ENCODE peak calls at places on chromosomes 3 and 15, in six cellular contexts. Z, X, Q, R, Y and A are unnamed samples.

GRCh38 chr3:30687930-30688570 is 81.6 kb downstream of the TGFBR2 start:
- DNase-seq in Z (no peak), X (no peak), Q (no peak), R (no peak), Y (no peak), A (no peak)

GRCh38 chr3:16124636-16125035 is 49.8 kb upstream of the GALNT15 start:
- DNase-seq in Z (peak; percentile 100), X (no peak), Q (no peak), R (no peak), Y (peak; percentile 100), A (peak; percentile 94)

GRCh38 chr15:60038111-60038521 is 34.0 kb downstream of the FOXB1 start:
- DNase-seq in Z (no peak), X (no peak), Q (no peak), R (no peak), Y (no peak), A (no peak)

GRCh38 chr15:45200799-45201556 is 13.2 kb upstream of the SHF start:
- DNase-seq in Z (peak; percentile 83), X (peak; percentile 47), Q (peak; percentile 92), R (peak; percentile 51), Y (peak; percentile 76), A (peak; percentile 75)

GRCh38 chr3:13018561-13019242 is 54.5 kb downstream of the IQSEC1 start:
- DNase-seq in Z (no peak), X (no peak), Q (peak; percentile 69), R (no peak), Y (no peak), A (no peak)

GRCh38 chr15:31302778-31303433 is 23.7 kb upstream of the KLF13 start:
- DNase-seq in Z (no peak), X (no peak), Q (no peak), R (no peak), Y (no peak), A (no peak)

GRCh38 chr3:169965562-169965961 is 1.0 kb upstream of the SEC62 start:
- DNase-seq in Z (no peak), X (no peak), Q (no peak), R (no peak), Y (no peak), A (no peak)

GRCh38 chr3:66480666-66481065 is 20.2 kb downstream of the LRIG1 start:
- DNase-seq in Z (peak; percentile 41), X (peak; percentile 27), Q (no peak), R (no peak), Y (peak; percentile 85), A (peak; percentile 58)

GRCh38 chr3:141769171-141769894 is 6.1 kb downstream of the GRK7 start:
- DNase-seq in Z (peak; percentile 31), X (no peak), Q (no peak), R (peak; percentile 77), Y (peak; percentile 54), A (peak; percentile 3)

GRCh38 chr3:46699846-46700523 is 1.2 kb upstream of the TMIE start:
- DNase-seq in Z (no peak), X (no peak), Q (peak; percentile 92), R (peak; percentile 52), Y (no peak), A (no peak)

GRCh38 chr3:129596194-129597086 is 10.0 kb downstream of the PLXND1 start:
- DNase-seq in Z (peak; percentile 96), X (no peak), Q (peak; percentile 97), R (peak; percentile 64), Y (peak; percentile 96), A (peak; percentile 95)

GRCh38 chr15:62603757-62604156 is 438.7 kb upstream of the C2CD4B start:
- DNase-seq in Z (no peak), X (no peak), Q (no peak), R (no peak), Y (peak; percentile 55), A (peak; percentile 94)

GRCh38 chr3:195544634-195545033 is 1.5 kb upstream of the PPP1R2 start:
- DNase-seq in Z (no peak), X (no peak), Q (peak; percentile 76), R (no peak), Y (no peak), A (no peak)

GRCh38 chr3:15923640-15924405 is 126.0 kb upstream of the ANKRD28 start:
- DNase-seq in Z (peak; percentile 7), X (no peak), Q (no peak), R (no peak), Y (peak; percentile 6), A (no peak)

GRCh38 chr3:44554626-44555592 is at the start of gene ZKSCAN7:
- DNase-seq in Z (peak; percentile 40), X (peak; percentile 11), Q (peak; percentile 86), R (peak; percentile 98), Y (peak; percentile 63), A (peak; percentile 42)

GRCh38 chr3:43032217-43032545 is 53.1 kb downstream of the GASK1A start:
- DNase-seq in Z (no peak), X (no peak), Q (no peak), R (no peak), Y (no peak), A (no peak)

GRCh38 chr3:17799312-17799711 is 56.9 kb upstream of the TBC1D5 start:
- DNase-seq in Z (no peak), X (no peak), Q (no peak), R (no peak), Y (no peak), A (no peak)

GRCh38 chr3:159032311-159032710 is 230.5 kb downstream of the MFSD1 start:
- DNase-seq in Z (no peak), X (no peak), Q (no peak), R (no peak), Y (peak; percentile 29), A (no peak)

GRCh38 chr15:56804908-56805307 is 71.6 kb upstream of the ZNF280D start:
- DNase-seq in Z (peak; percentile 26), X (no peak), Q (no peak), R (no peak), Y (peak; percentile 54), A (no peak)

GRCh38 chr15:56802164-56802563 is 68.9 kb upstream of the ZNF280D start:
- DNase-seq in Z (no peak), X (no peak), Q (no peak), R (no peak), Y (no peak), A (no peak)

GRCh38 chr15:56806147-56806536 is 72.8 kb upstream of the ZNF280D start:
- DNase-seq in Z (no peak), X (no peak), Q (no peak), R (no peak), Y (no peak), A (no peak)

GRCh38 chr15:56805466-56806146 is 72.3 kb upstream of the ZNF280D start:
- DNase-seq in Z (peak; percentile 87), X (no peak), Q (no peak), R (no peak), Y (peak; percentile 93), A (peak; percentile 74)

GRCh38 chr15:56804279-56804678 is 71.0 kb upstream of the ZNF280D start:
- DNase-seq in Z (no peak), X (no peak), Q (no peak), R (no peak), Y (no peak), A (no peak)
- H3K4me3 ChIP-seq in Z (no peak overlapping the region), X (no peak overlapping the region), Q (no peak overlapping the region), R (no peak overlapping the region), Y (no peak overlapping the region), A (no peak overlapping the region)

DNA sequence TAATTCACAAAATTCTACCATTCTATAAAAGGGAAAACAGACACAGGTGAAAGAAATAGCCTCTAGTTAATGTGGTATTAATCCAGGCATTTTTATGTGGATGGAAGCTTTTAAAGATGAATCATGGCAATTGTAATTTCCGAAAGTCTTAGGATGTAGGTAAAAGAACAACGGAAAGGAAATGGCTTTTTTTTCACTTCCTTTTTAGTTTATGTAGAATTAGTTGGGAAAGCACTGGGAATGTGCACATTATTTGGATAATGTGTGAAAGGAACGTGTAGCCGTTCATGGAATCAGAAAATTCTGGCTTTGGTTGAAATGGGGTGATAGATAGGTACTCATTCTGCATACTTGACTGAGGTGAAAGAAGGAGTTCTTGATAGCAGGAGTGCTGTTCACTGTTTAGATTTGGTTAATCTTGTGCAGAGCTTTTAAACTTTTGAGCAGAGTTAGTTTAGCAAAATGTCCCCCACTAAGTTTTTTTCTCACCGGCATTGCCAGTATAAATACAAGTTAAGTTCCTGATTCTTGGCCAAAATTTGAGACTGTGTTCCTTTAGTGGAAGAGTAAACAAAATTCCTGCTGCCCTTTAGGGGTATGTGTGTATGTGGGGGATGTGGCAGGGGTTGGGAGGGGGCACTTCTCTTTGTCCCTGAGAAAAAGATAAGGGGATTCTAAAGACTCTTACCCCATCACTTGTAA is 20.2 kb upstream of the UTS2B start:
- DNase-seq in Z (peak; percentile 36), X (no peak), Q (no peak), R (no peak), Y (peak; percentile 52), A (peak; percentile 48)
- H3K4me3 ChIP-seq in Z (peak overlapping the region; percentile 20), X (no peak overlapping the region), Q (peak overlapping the region; percentile 6), R (no peak overlapping the region), Y (no peak overlapping the region), A (peak overlapping the region; percentile 30)

DNA sequence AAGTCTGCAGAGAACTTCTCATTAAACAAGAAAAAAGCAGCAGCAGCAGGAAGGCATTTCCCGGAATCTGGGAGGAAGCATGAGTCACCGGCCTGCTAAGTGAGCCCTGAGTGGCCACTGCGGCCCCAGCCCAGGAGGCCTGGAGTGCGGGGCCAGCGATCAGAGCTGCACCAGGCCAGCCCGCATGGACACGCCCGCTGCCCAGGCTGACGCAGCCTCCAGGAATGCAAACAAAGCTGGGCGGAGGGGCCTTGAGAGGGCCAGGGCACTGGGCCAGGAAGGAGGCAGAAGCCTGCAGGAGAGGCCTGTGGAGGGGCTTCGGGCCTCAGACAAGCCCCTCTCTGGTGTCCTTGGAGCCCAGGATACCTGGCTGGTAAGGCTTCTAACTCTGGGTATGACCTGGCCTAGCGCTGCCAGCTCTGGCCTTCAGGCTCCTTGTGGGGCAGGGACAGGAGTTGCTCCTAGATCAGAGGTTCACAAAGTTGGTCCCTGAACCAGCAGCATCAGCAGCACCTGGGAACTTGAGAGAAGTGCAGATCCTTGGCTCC is 101.2 kb downstream of the SMAD6 start:
- DNase-seq in Z (peak; percentile 98), X (no peak), Q (peak; percentile 98), R (peak; percentile 71), Y (peak; percentile 99), A (peak; percentile 97)
- H3K4me3 ChIP-seq in Z (no peak overlapping the region), X (no peak overlapping the region), Q (no peak overlapping the region), R (no peak overlapping the region), Y (no peak overlapping the region), A (no peak overlapping the region)

GRCh38 chr3:197258168-197258755 is 40.1 kb downstream of the DLG1 start:
- DNase-seq in Z (no peak), X (no peak), Q (no peak), R (no peak), Y (peak; percentile 29), A (no peak)

GRCh38 chr3:197257711-197258110 is 40.7 kb downstream of the DLG1 start:
- DNase-seq in Z (no peak), X (no peak), Q (no peak), R (no peak), Y (no peak), A (no peak)

GRCh38 chr3:197256836-197257444 is 41.5 kb downstream of the DLG1 start:
- DNase-seq in Z (peak; percentile 64), X (peak; percentile 5), Q (no peak), R (peak; percentile 5), Y (peak; percentile 49), A (peak; percentile 68)

GRCh38 chr3:197253243-197253947 is 45.0 kb downstream of the DLG1 start:
- DNase-seq in Z (no peak), X (no peak), Q (no peak), R (no peak), Y (no peak), A (no peak)

DNA sequence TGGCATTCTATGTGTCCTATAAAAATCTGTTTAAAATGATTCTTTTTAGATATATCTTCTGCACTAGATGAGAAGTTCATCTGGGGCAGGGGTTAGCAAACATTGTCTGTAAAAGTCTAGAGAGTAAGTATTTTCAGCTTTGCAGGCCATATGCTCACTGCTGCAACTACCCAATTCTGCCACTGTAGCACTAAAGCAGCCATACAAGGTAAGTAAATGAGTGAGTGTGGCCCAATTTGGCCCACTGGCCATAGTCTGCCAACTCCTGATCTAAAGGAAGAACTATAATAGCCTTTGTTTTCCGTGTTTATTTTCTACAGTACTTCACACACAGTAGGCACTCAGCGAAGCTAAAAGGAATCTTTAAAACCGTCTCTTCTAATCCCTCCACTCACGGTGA is 42.3 kb downstream of the DLG1 start:
- DNase-seq in Z (no peak), X (no peak), Q (no peak), R (no peak), Y (no peak), A (no peak)
- H3K4me3 ChIP-seq in Z (no peak overlapping the region), X (no peak overlapping the region), Q (no peak overlapping the region), R (no peak overlapping the region), Y (no peak overlapping the region), A (no peak overlapping the region)